ENCODE peak calls at places on chromosome 2, in nine cellular contexts. O is NCI-H2081; E is AML-193; A is tibial artery; X is amniotic epithelial cell; F is activated CD4-positive, alpha-beta T cell treated with anti-CD3 and anti-CD28 coated beads, Interleukin-2, amount 10 ng/mL, durations not matched to agents 7 days and 5 days; B is dorsolateral prefrontal cortex; L is activated T-helper 9 cell treated with anti-CD3 and anti-CD28 coated beads, Interleukin-2, amount 50 U/mL, for 16 hours; M is A549. D is an unnamed sample.

GRCh38 chr2:120177011-120177621 is 46.1 kb downstream of the TMEM185B start:
- DNase-seq in O (no peak), E (peak), A (no peak), X (no peak), F (peak), B (no peak), L (peak), M (no peak), D (no peak)

GRCh38 chr2:196482119-196483065 is 157.1 kb upstream of the CCDC150 start:
- DNase-seq in O (no peak), E (no peak), A (no peak), X (peak), F (no peak), B (peak), L (no peak), M (no peak), D (peak)

GRCh38 chr2:70922591-70923234 is 13.0 kb upstream of the ATP6V1B1 start:
- DNase-seq in O (no peak), E (no peak), A (peak), X (no peak), F (no peak), B (no peak), L (no peak), M (no peak), D (peak)

GRCh38 chr2:20097889-20098714 is 46.7 kb upstream of the LAPTM4A start:
- DNase-seq in O (peak), E (peak), A (peak), X (peak), F (peak), B (peak), L (peak), M (peak), D (peak)

GRCh38 chr2:73172963-73173362 is 29.4 kb upstream of the NOTO start:
- DNase-seq in O (no peak), E (no peak), A (no peak), X (peak), F (no peak), B (peak), L (peak), M (no peak), D (no peak)

GRCh38 chr2:168734199-168734746 is 68.2 kb upstream of the NOSTRIN start:
- DNase-seq in O (no peak), E (no peak), A (no peak), X (no peak), F (no peak), B (no peak), L (no peak), M (no peak), D (no peak)

GRCh38 chr2:141498561-141498960 is 632.3 kb downstream of the LRP1B start:
- DNase-seq in O (no peak), E (no peak), A (no peak), X (peak), F (no peak), B (no peak), L (no peak), M (no peak), D (no peak)

GRCh38 chr2:105127288-105127915 is 89.5 kb downstream of the MRPS9 start:
- DNase-seq in O (no peak), E (no peak), A (no peak), X (no peak), F (no peak), B (no peak), L (no peak), M (no peak), D (no peak)

GRCh38 chr2:31151501-31151900 is 13.3 kb upstream of the GALNT14 start:
- DNase-seq in O (no peak), E (no peak), A (no peak), X (no peak), F (no peak), B (no peak), L (no peak), M (peak), D (no peak)

GRCh38 chr2:121185571-121186074 is 99.4 kb downstream of the TFCP2L1 start:
- DNase-seq in O (peak), E (no peak), A (peak), X (no peak), F (no peak), B (no peak), L (no peak), M (no peak), D (no peak)

GRCh38 chr2:200635251-200635650 is 49.4 kb downstream of the AOX1 start:
- DNase-seq in O (no peak), E (peak), A (no peak), X (no peak), F (no peak), B (no peak), L (no peak), M (no peak), D (no peak)

GRCh38 chr2:134138115-134138514 is 115.8 kb upstream of the MGAT5 start:
- DNase-seq in O (no peak), E (no peak), A (no peak), X (peak), F (no peak), B (no peak), L (no peak), M (no peak), D (no peak)

GRCh38 chr2:148860037-148860436 is 15.0 kb upstream of the KIF5C start:
- DNase-seq in O (no peak), E (no peak), A (no peak), X (no peak), F (no peak), B (no peak), L (no peak), M (no peak), D (no peak)

GRCh38 chr2:237744613-237745249 is 53.8 kb upstream of the RBM44 start:
- DNase-seq in O (peak), E (peak), A (peak), X (peak), F (peak), B (peak), L (peak), M (peak), D (peak)

GRCh38 chr2:98084869-98085238 is 2.1 kb upstream of the VWA3B start:
- DNase-seq in O (no peak), E (no peak), A (no peak), X (no peak), F (no peak), B (no peak), L (no peak), M (no peak), D (no peak)

GRCh38 chr2:221546505-221547225 is 25.4 kb downstream of the EPHA4 start:
- DNase-seq in O (no peak), E (no peak), A (no peak), X (no peak), F (no peak), B (no peak), L (no peak), M (no peak), D (no peak)

GRCh38 chr2:220334871-220335590 is 707.6 kb downstream of the SLC4A3 start:
- DNase-seq in O (no peak), E (no peak), A (no peak), X (no peak), F (no peak), B (no peak), L (no peak), M (no peak), D (no peak)

GRCh38 chr2:218642786-218643185 is 16.6 kb downstream of the ZNF142 start:
- DNase-seq in O (no peak), E (no peak), A (no peak), X (no peak), F (no peak), B (no peak), L (no peak), M (no peak), D (no peak)

GRCh38 chr2:88832992-88833389 is 141.5 kb downstream of the RPIA start:
- DNase-seq in O (no peak), E (no peak), A (no peak), X (no peak), F (no peak), B (no peak), L (no peak), M (no peak), D (no peak)

GRCh38 chr2:107681946-107682345 is 144.7 kb upstream of the RGPD4 start:
- DNase-seq in O (no peak), E (no peak), A (no peak), X (no peak), F (no peak), B (no peak), L (no peak), M (no peak), D (peak)

D was measured in glutamatergic neuron.